ENCODE peak calls at places on chromosomes 4 and X, in six cellular contexts. V is AG09309, Q is B cell, U is lower leg skin, C is tibial artery, D is cardiac muscle cell. P is an unnamed sample.

GRCh38 chr4:112416464-112416863 is 99.5 kb downstream of the NEUROG2 start:
- DNase-seq in V (no peak), Q (no peak), U (no peak), C (no peak), D (no peak), P (no peak)

GRCh38 chr4:84498203-84499026 is 677 bp downstream of the NKX6-1 start:
- DNase-seq in V (no peak), Q (no peak), U (no peak), C (no peak), D (peak; percentile 49), P (no peak)

GRCh38 chr4:182955411-182955810 is 38.2 kb upstream of the DCTD start:
- DNase-seq in V (no peak), Q (no peak), U (no peak), C (no peak), D (no peak), P (no peak)

GRCh38 chr4:143438710-143439109 is 74.8 kb upstream of the SMARCA5 start:
- DNase-seq in V (no peak), Q (no peak), U (no peak), C (no peak), D (no peak), P (no peak)

GRCh38 chrX:40207626-40208025 is 109.9 kb upstream of the BCOR start:
- DNase-seq in V (no peak), Q (no peak), U (no peak), C (no peak), D (no peak), P (no peak)

GRCh38 chr4:40240040-40240653 is 43.3 kb downstream of the RHOH start:
- DNase-seq in V (no peak), Q (no peak), U (no peak), C (no peak), D (no peak), P (no peak)

GRCh38 chr4:165133150-165133549 is 20.5 kb upstream of the TMEM192 start:
- DNase-seq in V (no peak), Q (no peak), U (no peak), C (no peak), D (no peak), P (no peak)

GRCh38 chr4:18398661-18399060 is 377.1 kb upstream of the LCORL start:
- DNase-seq in V (no peak), Q (no peak), U (no peak), C (no peak), D (no peak), P (no peak)

GRCh38 chrX:77493677-77494553 is 46.7 kb downstream of the FGF16 start:
- DNase-seq in V (peak; percentile 10), Q (no peak), U (no peak), C (no peak), D (peak; percentile 11), P (no peak)

GRCh38 chr4:125191252-125191651 is 123.5 kb upstream of the FAT4 start:
- DNase-seq in V (peak; percentile 57), Q (no peak), U (no peak), C (no peak), D (no peak), P (no peak)

GRCh38 chr4:151782296-151782695 is 21.5 kb upstream of the GATB start:
- DNase-seq in V (no peak), Q (no peak), U (no peak), C (no peak), D (no peak), P (no peak)

GRCh38 chr4:153260553-153261306 is 56.5 kb downstream of the TRIM2 start:
- DNase-seq in V (peak; percentile 67), Q (no peak), U (no peak), C (no peak), D (no peak), P (no peak)

GRCh38 chr4:33780952-33781655 is 2463.2 kb downstream of the ARAP2 start:
- DNase-seq in V (peak; percentile 32), Q (no peak), U (no peak), C (no peak), D (no peak), P (no peak)

GRCh38 chr4:8247047-8247930 is 22.3 kb upstream of the HTRA3 start:
- DNase-seq in V (no peak), Q (no peak), U (peak; percentile 95), C (no peak), D (no peak), P (no peak)

DNA sequence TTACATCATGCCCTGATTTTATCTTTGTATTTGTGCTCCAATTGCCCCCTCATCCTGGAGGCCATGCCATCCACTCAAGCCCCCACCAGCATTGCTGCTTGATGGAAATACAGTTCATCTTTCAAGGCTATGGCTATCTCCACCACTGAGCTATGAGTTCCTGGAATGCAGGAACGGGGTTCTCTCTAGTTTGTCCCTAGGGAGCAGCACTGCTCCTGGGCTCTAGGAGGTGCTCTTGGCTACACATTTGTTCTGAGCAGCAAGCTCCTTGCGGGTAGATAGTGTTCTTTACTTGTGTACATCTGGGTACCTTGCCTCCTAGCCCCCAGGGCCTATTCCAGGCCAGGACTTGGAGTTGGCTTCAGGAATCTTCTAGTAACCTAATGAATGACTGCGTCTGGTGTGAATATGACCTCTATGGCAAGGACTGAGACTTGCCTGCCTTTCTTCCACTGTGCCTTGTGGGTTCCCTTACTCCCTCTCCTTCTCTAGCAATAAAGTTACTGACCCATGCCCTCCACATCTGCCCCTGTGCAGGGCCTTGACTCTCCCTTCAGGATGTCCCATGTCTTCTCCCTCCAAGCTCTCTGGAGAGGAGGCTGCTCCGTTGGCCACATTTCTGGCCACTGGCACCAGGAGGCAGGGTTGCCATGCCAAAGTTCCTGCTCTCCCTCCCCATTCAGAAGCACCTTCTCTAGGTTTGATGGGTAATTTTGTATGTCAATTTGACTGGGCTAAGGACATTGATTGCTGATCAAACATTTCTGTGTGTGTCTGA is 7.6 kb downstream of the CITED1 start:
- DNase-seq in V (no peak), Q (no peak), U (no peak), C (no peak), D (no peak), P (no peak)
- TF ChIP-seq CTCF in V (peak; percentile 29), Q (no peak), U (no peak), C (no peak), D (peak; percentile 22), P (peak; percentile 47)

GRCh38 chr4:27412617-27413016 is 552.0 kb downstream of the STIM2 start:
- DNase-seq in V (no peak), Q (no peak), U (no peak), C (no peak), D (no peak), P (no peak)
- TF ChIP-seq CTCF in V (no peak), Q (no peak), U (no peak), C (no peak), D (no peak), P (no peak)

GRCh38 chr4:1126506-1126905 is 13.1 kb upstream of the RNF212 start:
- DNase-seq in V (peak; percentile 5), Q (no peak), U (no peak), C (no peak), D (no peak), P (no peak)

GRCh38 chr4:1116837-1117236 is 3.5 kb upstream of the RNF212 start:
- DNase-seq in V (no peak), Q (no peak), U (no peak), C (no peak), D (no peak), P (peak; percentile 51)

DNA sequence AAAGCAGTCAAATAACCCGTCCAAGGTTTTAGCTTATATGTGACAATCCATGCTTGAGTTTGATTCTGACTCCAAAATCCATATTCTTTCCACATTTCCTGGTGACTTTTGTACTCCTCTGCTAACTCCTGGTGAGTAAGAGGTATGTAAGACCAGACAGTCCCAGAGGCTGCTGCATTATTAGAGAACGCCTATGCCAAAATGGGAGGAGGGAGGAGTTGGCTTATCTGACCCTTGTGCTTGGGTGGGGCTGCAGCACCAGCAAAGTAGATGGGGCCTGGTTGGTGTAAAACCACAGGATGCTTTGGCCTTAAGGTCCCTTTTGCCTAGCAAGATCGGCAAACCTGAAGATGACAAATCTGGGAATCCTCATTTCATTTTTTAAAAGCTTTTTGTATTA is 9.1 kb upstream of the RNF212 start:
- DNase-seq in V (no peak), Q (no peak), U (peak; percentile 32), C (no peak), D (no peak), P (no peak)
- TF ChIP-seq CTCF in V (no peak), Q (no peak), U (no peak), C (no peak), D (no peak), P (no peak)

GRCh38 chr4:1992468-1993168 is 16.2 kb downstream of the NELFA start:
- DNase-seq in V (no peak), Q (no peak), U (peak; percentile 79), C (no peak), D (no peak), P (no peak)
- TF ChIP-seq CTCF in V (no peak), Q (no peak), U (no peak), C (no peak), D (peak; percentile 33), P (no peak)

DNA sequence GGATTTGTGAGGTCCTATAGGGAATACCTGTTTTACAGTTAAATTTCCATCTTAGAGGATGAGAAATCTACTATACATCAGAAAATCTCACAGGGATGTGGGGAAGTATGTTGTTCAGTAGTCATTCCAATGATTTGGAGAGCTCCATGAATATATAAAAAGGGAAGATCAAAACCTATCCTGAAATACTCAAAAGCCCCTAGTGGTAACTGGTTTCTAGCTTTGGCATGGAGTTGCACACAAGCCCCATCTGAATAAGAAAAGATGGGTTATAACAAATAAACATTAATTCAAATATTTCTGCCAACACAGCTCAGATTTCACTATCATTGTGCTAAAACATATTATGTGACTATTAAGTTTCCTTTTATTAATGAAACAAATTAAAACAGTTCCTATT is 101.6 kb downstream of the FBXO8 start:
- DNase-seq in V (no peak), Q (no peak), U (no peak), C (no peak), D (no peak), P (no peak)
- TF ChIP-seq CTCF in V (no peak), Q (no peak), U (no peak), C (no peak), D (no peak), P (peak; percentile 22)

GRCh38 chrX:28177202-28177601 is 196.0 kb upstream of the DCAF8L1 start:
- DNase-seq in V (no peak), Q (no peak), U (no peak), C (no peak), D (peak; percentile 74), P (no peak)
- TF ChIP-seq CTCF in V (no peak), Q (no peak), U (no peak), C (no peak), D (peak; percentile 18), P (peak; percentile 53)

DNA sequence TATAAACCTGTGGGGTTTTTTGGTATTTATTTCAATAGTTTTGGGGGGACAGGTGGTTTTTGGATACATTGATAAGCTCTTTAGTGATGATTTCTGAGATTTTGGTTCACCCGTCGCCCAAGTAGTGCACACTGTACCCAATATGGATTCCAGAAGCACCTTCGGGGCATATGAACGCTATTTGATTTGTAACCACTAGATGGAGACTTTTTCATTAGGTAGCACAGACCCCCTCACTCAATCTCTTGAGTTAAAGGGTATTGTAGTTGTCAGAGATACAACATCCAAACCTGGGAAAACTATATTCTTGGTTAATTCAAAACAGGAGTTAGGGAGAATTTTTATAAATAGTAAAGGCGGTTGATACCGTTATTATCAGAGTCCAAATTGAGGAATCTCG is 79.8 kb downstream of the SPANXN3 start:
- DNase-seq in V (no peak), Q (no peak), U (no peak), C (no peak), D (peak; percentile 46), P (no peak)
- TF ChIP-seq CTCF in V (no peak), Q (no peak), U (no peak), C (no peak), D (peak; percentile 47), P (peak; percentile 62)